ENCODE peak calls at places on chromosomes 4 and X, in ten cellular contexts. One of them, this sample, is unnamed.

GRCh38 chrX:118631586-118631985 is 95.8 kb upstream of the IL13RA1 start:
- DNase-seq in uterus: no peak
- DNase-seq in IMR-90: no peak
- DNase-seq in adrenal gland: no peak
- DNase-seq in upper lobe of left lung: no peak
- DNase-seq in esophagus squamous epithelium: no peak
- DNase-seq in A549: no peak
- DNase-seq in transverse colon: no peak
- DNase-seq in right lobe of liver: no peak
- DNase-seq in heart left ventricle: no peak
- DNase-seq in this sample: no peak

GRCh38 chr4:87498446-87498900 is 30.7 kb downstream of the SPARCL1 start:
- DNase-seq in A549: no peak
- DNase-seq in IMR-90: peak; percentile 47
- DNase-seq in upper lobe of left lung: no peak
- DNase-seq in transverse colon: no peak
- DNase-seq in uterus: no peak
- DNase-seq in adrenal gland: no peak
- DNase-seq in heart left ventricle: no peak
- DNase-seq in right lobe of liver: no peak
- DNase-seq in esophagus squamous epithelium: no peak
- DNase-seq in this sample: no peak

GRCh38 chr4:112975567-112976355 is 73.7 kb upstream of the ANK2 start:
- DNase-seq in adrenal gland: no peak
- DNase-seq in IMR-90: no peak
- DNase-seq in A549: no peak
- DNase-seq in right lobe of liver: no peak
- DNase-seq in esophagus squamous epithelium: no peak
- DNase-seq in uterus: no peak
- DNase-seq in transverse colon: no peak
- DNase-seq in upper lobe of left lung: no peak
- DNase-seq in heart left ventricle: no peak
- DNase-seq in this sample: no peak

GRCh38 chr4:184232212-184232611 is 14.5 kb upstream of the ENPP6 start:
- DNase-seq in transverse colon: no peak
- DNase-seq in adrenal gland: no peak
- DNase-seq in IMR-90: no peak
- DNase-seq in uterus: no peak
- DNase-seq in heart left ventricle: no peak
- DNase-seq in A549: no peak
- DNase-seq in upper lobe of left lung: no peak
- DNase-seq in right lobe of liver: no peak
- DNase-seq in esophagus squamous epithelium: no peak
- DNase-seq in this sample: no peak

GRCh38 chr4:100063355-100063754 is 113.3 kb upstream of the H2AZ1 start:
- DNase-seq in esophagus squamous epithelium: no peak
- DNase-seq in upper lobe of left lung: no peak
- DNase-seq in uterus: no peak
- DNase-seq in heart left ventricle: no peak
- DNase-seq in right lobe of liver: no peak
- DNase-seq in transverse colon: no peak
- DNase-seq in A549: peak; percentile 18
- DNase-seq in IMR-90: peak; percentile 24
- DNase-seq in adrenal gland: no peak
- DNase-seq in this sample: no peak

GRCh38 chr4:71553605-71554004 is 214.8 kb downstream of the SLC4A4 start:
- DNase-seq in upper lobe of left lung: no peak
- DNase-seq in uterus: no peak
- DNase-seq in IMR-90: peak; percentile 64
- DNase-seq in adrenal gland: no peak
- DNase-seq in heart left ventricle: no peak
- DNase-seq in esophagus squamous epithelium: no peak
- DNase-seq in right lobe of liver: no peak
- DNase-seq in transverse colon: no peak
- DNase-seq in A549: peak; percentile 39
- DNase-seq in this sample: no peak

GRCh38 chrX:374566-374965 is 12.1 kb downstream of the PPP2R3B start:
- DNase-seq in right lobe of liver: no peak
- DNase-seq in upper lobe of left lung: no peak
- DNase-seq in uterus: no peak
- DNase-seq in heart left ventricle: no peak
- DNase-seq in adrenal gland: no peak
- DNase-seq in esophagus squamous epithelium: no peak
- DNase-seq in transverse colon: no peak
- DNase-seq in A549: no peak
- DNase-seq in IMR-90: peak; percentile 19
- DNase-seq in this sample: no peak

GRCh38 chr4:163269874-163270273 is 62.5 kb downstream of the NPY1R start:
- DNase-seq in adrenal gland: no peak
- DNase-seq in upper lobe of left lung: no peak
- DNase-seq in heart left ventricle: no peak
- DNase-seq in IMR-90: no peak
- DNase-seq in uterus: no peak
- DNase-seq in esophagus squamous epithelium: no peak
- DNase-seq in A549: no peak
- DNase-seq in right lobe of liver: no peak
- DNase-seq in transverse colon: no peak
- DNase-seq in this sample: no peak

GRCh38 chrX:134026732-134027311 is 41.4 kb upstream of the GPC3 start:
- DNase-seq in transverse colon: peak; percentile 34
- DNase-seq in IMR-90: peak; percentile 5
- DNase-seq in upper lobe of left lung: no peak
- DNase-seq in A549: peak; percentile 40
- DNase-seq in adrenal gland: peak; percentile 18
- DNase-seq in esophagus squamous epithelium: no peak
- DNase-seq in uterus: peak; percentile 53
- DNase-seq in heart left ventricle: no peak
- DNase-seq in right lobe of liver: no peak
- DNase-seq in this sample: peak; percentile 31

GRCh38 chr4:186190456-186191265 is 706 bp upstream of the CYP4V2 start:
- DNase-seq in transverse colon: peak; percentile 56
- DNase-seq in adrenal gland: no peak
- DNase-seq in A549: no peak
- DNase-seq in IMR-90: no peak
- DNase-seq in upper lobe of left lung: no peak
- DNase-seq in right lobe of liver: peak; percentile 66
- DNase-seq in heart left ventricle: peak; percentile 48
- DNase-seq in uterus: no peak
- DNase-seq in esophagus squamous epithelium: no peak
- DNase-seq in this sample: no peak

GRCh38 chr4:81845273-81845672 is 373.6 kb upstream of the RASGEF1B start:
- DNase-seq in right lobe of liver: no peak
- DNase-seq in A549: no peak
- DNase-seq in uterus: no peak
- DNase-seq in transverse colon: no peak
- DNase-seq in IMR-90: no peak
- DNase-seq in esophagus squamous epithelium: no peak
- DNase-seq in adrenal gland: no peak
- DNase-seq in heart left ventricle: no peak
- DNase-seq in upper lobe of left lung: no peak
- DNase-seq in this sample: no peak

GRCh38 chr4:138978600-138978999 is 37.0 kb upstream of the NOCT start:
- DNase-seq in upper lobe of left lung: no peak
- DNase-seq in A549: no peak
- DNase-seq in uterus: no peak
- DNase-seq in right lobe of liver: no peak
- DNase-seq in heart left ventricle: no peak
- DNase-seq in adrenal gland: no peak
- DNase-seq in transverse colon: no peak
- DNase-seq in esophagus squamous epithelium: no peak
- DNase-seq in IMR-90: no peak
- DNase-seq in this sample: no peak

GRCh38 chr4:24321151-24321550 is 263.2 kb downstream of the DHX15 start:
- DNase-seq in adrenal gland: no peak
- DNase-seq in A549: no peak
- DNase-seq in heart left ventricle: no peak
- DNase-seq in IMR-90: peak; percentile 65
- DNase-seq in esophagus squamous epithelium: no peak
- DNase-seq in transverse colon: no peak
- DNase-seq in right lobe of liver: no peak
- DNase-seq in upper lobe of left lung: no peak
- DNase-seq in uterus: no peak
- DNase-seq in this sample: no peak

GRCh38 chr4:158111241-158111640 is 61.6 kb downstream of the GASK1B start:
- DNase-seq in right lobe of liver: no peak
- DNase-seq in transverse colon: no peak
- DNase-seq in IMR-90: peak; percentile 48
- DNase-seq in uterus: no peak
- DNase-seq in A549: no peak
- DNase-seq in esophagus squamous epithelium: no peak
- DNase-seq in heart left ventricle: no peak
- DNase-seq in adrenal gland: no peak
- DNase-seq in upper lobe of left lung: no peak
- DNase-seq in this sample: no peak

GRCh38 chr4:188975271-188975670 is 836.0 kb downstream of the TRIML1 start:
- DNase-seq in upper lobe of left lung: no peak
- DNase-seq in A549: no peak
- DNase-seq in adrenal gland: no peak
- DNase-seq in transverse colon: no peak
- DNase-seq in right lobe of liver: no peak
- DNase-seq in uterus: no peak
- DNase-seq in IMR-90: no peak
- DNase-seq in heart left ventricle: no peak
- DNase-seq in esophagus squamous epithelium: no peak
- DNase-seq in this sample: no peak

GRCh38 chr4:138938371-138938699 is 77.2 kb upstream of the NOCT start:
- DNase-seq in IMR-90: peak; percentile 65
- DNase-seq in transverse colon: no peak
- DNase-seq in adrenal gland: no peak
- DNase-seq in heart left ventricle: no peak
- DNase-seq in esophagus squamous epithelium: no peak
- DNase-seq in uterus: no peak
- DNase-seq in right lobe of liver: no peak
- DNase-seq in A549: peak; percentile 56
- DNase-seq in upper lobe of left lung: no peak
- DNase-seq in this sample: no peak

GRCh38 chrX:106726485-106727437 is at the start of gene RNF128:
- DNase-seq in right lobe of liver: peak; percentile 86
- DNase-seq in A549: peak; percentile 7
- DNase-seq in esophagus squamous epithelium: no peak
- DNase-seq in transverse colon: peak; percentile 76
- DNase-seq in IMR-90: peak; percentile 26
- DNase-seq in uterus: no peak
- DNase-seq in upper lobe of left lung: peak; percentile 83
- DNase-seq in heart left ventricle: peak; percentile 22
- DNase-seq in adrenal gland: peak; percentile 76
- DNase-seq in this sample: peak; percentile 23

GRCh38 chr4:3388461-3389185 is 53.1 kb upstream of the HGFAC start:
- DNase-seq in esophagus squamous epithelium: no peak
- DNase-seq in IMR-90: peak; percentile 73
- DNase-seq in transverse colon: no peak
- DNase-seq in upper lobe of left lung: peak; percentile 70
- DNase-seq in heart left ventricle: no peak
- DNase-seq in A549: no peak
- DNase-seq in adrenal gland: no peak
- DNase-seq in right lobe of liver: no peak
- DNase-seq in uterus: no peak
- DNase-seq in this sample: peak; percentile 51

GRCh38 chr4:168822481-168822880 is 187.6 kb downstream of the CBR4 start:
- DNase-seq in IMR-90: no peak
- DNase-seq in A549: no peak
- DNase-seq in adrenal gland: no peak
- DNase-seq in right lobe of liver: no peak
- DNase-seq in upper lobe of left lung: no peak
- DNase-seq in esophagus squamous epithelium: no peak
- DNase-seq in transverse colon: no peak
- DNase-seq in heart left ventricle: no peak
- DNase-seq in uterus: no peak
- DNase-seq in this sample: no peak
- H3K27ac ChIP-seq in IMR-90: no peak overlapping the region
- H3K27ac ChIP-seq in A549: no peak overlapping the region
- H3K27ac ChIP-seq in adrenal gland: no peak overlapping the region
- H3K27ac ChIP-seq in right lobe of liver: no peak overlapping the region
- H3K27ac ChIP-seq in upper lobe of left lung: no peak overlapping the region
- H3K27ac ChIP-seq in esophagus squamous epithelium: no peak overlapping the region
- H3K27ac ChIP-seq in transverse colon: no peak overlapping the region
- H3K27ac ChIP-seq in heart left ventricle: no peak overlapping the region
- H3K27ac ChIP-seq in uterus: peak overlapping the region; percentile 60
- H3K27ac ChIP-seq in this sample: no peak overlapping the region

GRCh38 chrX:77894921-77895886 is at the start of gene MAGT1:
- DNase-seq in upper lobe of left lung: peak; percentile 84
- DNase-seq in adrenal gland: peak; percentile 93
- DNase-seq in uterus: peak; percentile 95
- DNase-seq in transverse colon: peak; percentile 93
- DNase-seq in right lobe of liver: peak; percentile 94
- DNase-seq in heart left ventricle: peak; percentile 92
- DNase-seq in esophagus squamous epithelium: peak; percentile 69
- DNase-seq in A549: peak; percentile 97
- DNase-seq in IMR-90: peak; percentile 96
- DNase-seq in this sample: peak; percentile 91
- TF ChIP-seq POLR2A in upper lobe of left lung: peak; percentile 90
- TF ChIP-seq POLR2A in adrenal gland: peak; percentile 83
- TF ChIP-seq POLR2A in uterus: peak; percentile 76
- TF ChIP-seq POLR2A in transverse colon: peak; percentile 97
- TF ChIP-seq POLR2A in right lobe of liver: peak; percentile 89
- TF ChIP-seq POLR2A in heart left ventricle: peak; percentile 25
- TF ChIP-seq POLR2A in esophagus squamous epithelium: peak; percentile 90
- TF ChIP-seq POLR2A in A549: peak; percentile 85
- TF ChIP-seq POLR2A in IMR-90: peak; percentile 94
- TF ChIP-seq POLR2A in this sample: peak; percentile 80

DNA sequence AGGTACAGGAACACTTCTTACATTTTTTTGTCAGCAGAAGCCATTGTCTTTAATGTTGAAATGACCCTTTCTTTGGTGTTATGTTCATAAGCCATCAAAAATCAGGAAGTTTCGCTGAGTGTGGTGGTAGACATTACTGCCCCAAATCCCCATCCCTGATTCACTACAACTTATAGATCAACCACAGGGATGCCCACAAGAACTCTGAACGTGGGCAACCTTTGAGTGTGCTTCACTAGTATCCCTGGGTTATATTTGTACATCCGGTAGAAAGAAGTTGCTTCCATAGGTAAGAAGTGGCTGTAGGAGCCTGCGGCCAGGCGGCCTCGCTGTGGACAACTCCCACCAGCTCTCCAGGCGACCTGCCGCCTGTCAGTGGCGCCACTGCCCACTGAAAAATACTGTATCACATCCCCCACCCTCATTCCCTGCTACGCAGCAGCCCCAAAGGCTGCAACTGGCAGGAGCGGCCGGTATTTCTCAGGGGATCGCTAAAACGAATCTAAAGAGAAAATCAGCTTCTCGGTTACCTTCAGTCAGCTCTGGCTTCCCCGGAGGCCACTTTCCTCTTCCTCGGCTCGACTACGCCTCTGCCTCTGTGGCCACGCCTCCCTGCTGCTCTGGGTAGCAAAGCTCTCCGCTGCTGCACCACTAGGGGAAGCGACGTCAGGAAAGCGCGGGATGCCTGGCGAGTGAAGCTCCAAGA is 13.9 kb upstream of the ETDC start:
- DNase-seq in upper lobe of left lung: peak; percentile 26
- DNase-seq in A549: no peak
- DNase-seq in esophagus squamous epithelium: no peak
- DNase-seq in right lobe of liver: peak; percentile 65
- DNase-seq in transverse colon: peak; percentile 19
- DNase-seq in uterus: no peak
- DNase-seq in heart left ventricle: peak; percentile 50
- DNase-seq in adrenal gland: peak; percentile 49
- DNase-seq in IMR-90: peak; percentile 39
- DNase-seq in this sample: peak; percentile 25
- H3K27ac ChIP-seq in upper lobe of left lung: no peak overlapping the region
- H3K27ac ChIP-seq in A549: no peak overlapping the region
- H3K27ac ChIP-seq in esophagus squamous epithelium: no peak overlapping the region
- H3K27ac ChIP-seq in right lobe of liver: no peak overlapping the region
- H3K27ac ChIP-seq in transverse colon: no peak overlapping the region
- H3K27ac ChIP-seq in uterus: no peak overlapping the region
- H3K27ac ChIP-seq in heart left ventricle: no peak overlapping the region
- H3K27ac ChIP-seq in adrenal gland: no peak overlapping the region
- H3K27ac ChIP-seq in IMR-90: no peak overlapping the region
- H3K27ac ChIP-seq in this sample: no peak overlapping the region

GRCh38 chr4:106978046-106978774 is 57.9 kb downstream of the DKK2 start:
- DNase-seq in heart left ventricle: no peak
- DNase-seq in IMR-90: no peak
- DNase-seq in uterus: no peak
- DNase-seq in esophagus squamous epithelium: no peak
- DNase-seq in transverse colon: no peak
- DNase-seq in A549: no peak
- DNase-seq in upper lobe of left lung: no peak
- DNase-seq in adrenal gland: no peak
- DNase-seq in right lobe of liver: no peak
- DNase-seq in this sample: no peak
- TF ChIP-seq POLR2A in heart left ventricle: no peak
- TF ChIP-seq POLR2A in IMR-90: no peak
- TF ChIP-seq POLR2A in uterus: no peak
- TF ChIP-seq POLR2A in esophagus squamous epithelium: no peak
- TF ChIP-seq POLR2A in transverse colon: no peak
- TF ChIP-seq POLR2A in A549: no peak
- TF ChIP-seq POLR2A in upper lobe of left lung: no peak
- TF ChIP-seq POLR2A in adrenal gland: no peak
- TF ChIP-seq POLR2A in right lobe of liver: no peak
- TF ChIP-seq POLR2A in this sample: no peak